ENCODE peak calls at places on chromosomes 12 and 14, in six cellular contexts. X is psoas muscle; W is kidney; N is CD8-positive, alpha-beta T cell; T is breast epithelium; V is lower leg skin. K is an unnamed sample.

GRCh38 chr12:124457287-124458219 is 109.9 kb downstream of the NCOR2 start:
- DNase-seq in N (peak; percentile 57), X (peak; percentile 82), T (no peak), V (peak; percentile 89), W (peak; percentile 90), K (no peak)

GRCh38 chr12:94404854-94405253 is 54.8 kb downstream of the CEP83 start:
- DNase-seq in X (no peak), T (no peak), N (no peak), V (no peak), W (no peak), K (no peak)

GRCh38 chr14:91041450-91041849 is 19.0 kb downstream of the RPS6KA5 start:
- DNase-seq in N (no peak), W (no peak), X (no peak), T (no peak), V (no peak), K (no peak)

GRCh38 chr14:56534656-56535055 is 44.9 kb upstream of the TMEM260 start:
- DNase-seq in T (no peak), N (no peak), V (no peak), X (no peak), W (no peak), K (no peak)

GRCh38 chr14:92954933-92955332 is 32.0 kb downstream of the CHGA start:
- DNase-seq in T (no peak), V (no peak), N (no peak), W (peak; percentile 25), X (no peak), K (no peak)

GRCh38 chr12:109958374-109958773 is 37.8 kb downstream of the GIT2 start:
- DNase-seq in X (no peak), N (no peak), V (no peak), W (no peak), T (no peak), K (no peak)

GRCh38 chr12:53253298-53253697 is 14.8 kb upstream of the ESPL1 start:
- DNase-seq in X (no peak), W (no peak), N (no peak), T (no peak), V (no peak), K (no peak)

GRCh38 chr12:72509893-72510292 is 237.7 kb downstream of the TRHDE start:
- DNase-seq in X (no peak), T (no peak), W (no peak), N (no peak), V (no peak), K (no peak)

GRCh38 chr12:112978163-112979081 is at the start of gene OAS2:
- DNase-seq in X (peak; percentile 39), W (peak; percentile 79), V (peak; percentile 60), T (peak; percentile 60), N (peak; percentile 65), K (no peak)

GRCh38 chr14:79608426-79608825 is 602.9 kb downstream of the DIO2 start:
- DNase-seq in N (no peak), X (no peak), T (no peak), V (no peak), W (no peak), K (no peak)

GRCh38 chr14:27184371-27184901 is 586.6 kb upstream of the NOVA1 start:
- DNase-seq in N (no peak), V (no peak), X (no peak), T (no peak), W (no peak), K (no peak)
- H3K4me3 ChIP-seq in N (no peak overlapping the region), V (no peak overlapping the region), X (no peak overlapping the region), T (no peak overlapping the region), W (no peak overlapping the region), K (no peak overlapping the region)

DNA sequence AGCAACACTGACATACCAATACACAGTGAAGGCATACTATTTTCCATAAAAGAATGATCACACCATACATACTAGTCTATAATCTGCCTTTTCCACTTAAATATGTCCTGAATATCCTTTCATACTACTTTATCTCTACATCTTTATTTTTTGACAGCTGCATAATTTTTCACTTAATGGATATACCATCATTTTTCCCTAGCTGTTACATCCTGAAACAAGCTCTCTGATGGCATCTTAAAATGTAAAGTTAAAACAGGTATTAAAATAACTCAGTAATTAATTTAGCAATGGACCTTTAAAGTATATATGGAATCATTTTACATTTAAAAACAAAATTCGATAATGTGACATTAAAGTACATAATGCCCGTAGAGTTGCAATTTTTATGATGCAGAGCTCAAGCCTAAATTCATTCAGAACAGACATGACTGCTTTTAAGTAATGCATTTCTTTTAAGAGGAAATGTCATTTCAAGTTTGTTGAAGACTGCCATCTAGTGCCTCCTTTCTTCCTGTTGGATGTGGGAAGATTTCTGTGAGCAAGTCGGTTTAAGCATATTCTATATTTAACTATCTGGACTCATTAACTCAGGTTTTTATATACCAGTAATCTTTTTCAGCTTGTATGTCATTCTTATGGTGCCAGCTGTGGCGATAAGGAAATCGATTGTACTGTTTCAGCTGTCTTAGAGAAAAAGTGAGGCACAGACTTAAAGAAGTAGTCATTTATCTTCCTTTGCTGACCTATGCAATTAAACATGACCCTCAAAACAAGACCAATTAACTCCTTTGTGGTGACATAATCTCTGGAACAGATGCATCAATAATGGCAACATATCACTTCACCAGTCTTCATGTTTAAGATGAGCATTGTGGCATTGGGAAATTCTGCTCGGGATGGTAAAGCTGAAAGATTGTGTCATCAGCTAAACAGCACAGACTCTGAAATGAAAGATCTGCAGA is 20.3 kb downstream of the PRICKLE1 start:
- DNase-seq in T (no peak), W (no peak), V (no peak), X (no peak), N (no peak), K (no peak)
- TF ChIP-seq CTCF in T (no peak), W (peak; percentile 65), V (no peak), X (peak; percentile 60), N (no peak), K (peak; percentile 50)

DNA sequence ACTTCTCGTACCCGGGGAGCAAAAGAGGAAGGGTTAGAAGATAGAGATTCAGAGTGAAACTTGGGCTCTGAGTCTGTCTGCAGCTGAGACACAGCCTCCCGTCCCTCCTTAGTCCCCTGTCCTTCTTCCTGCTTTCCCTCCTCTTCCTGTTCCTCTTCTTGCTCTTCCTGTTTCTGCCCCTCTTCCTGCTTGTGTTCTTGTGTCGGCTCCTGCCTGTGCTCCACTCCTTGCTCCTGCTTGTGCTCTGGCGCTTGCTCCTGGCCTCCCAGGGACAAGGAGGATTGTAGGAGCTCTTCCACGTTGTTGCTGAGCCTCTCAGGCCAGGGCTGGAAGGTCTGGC is 3.0 kb downstream of the ACRBP start:
- DNase-seq in X (no peak), V (no peak), T (no peak), N (no peak), W (no peak), K (no peak)
- H3K4me3 ChIP-seq in X (no peak overlapping the region), V (no peak overlapping the region), T (no peak overlapping the region), N (no peak overlapping the region), W (no peak overlapping the region), K (no peak overlapping the region)

DNA sequence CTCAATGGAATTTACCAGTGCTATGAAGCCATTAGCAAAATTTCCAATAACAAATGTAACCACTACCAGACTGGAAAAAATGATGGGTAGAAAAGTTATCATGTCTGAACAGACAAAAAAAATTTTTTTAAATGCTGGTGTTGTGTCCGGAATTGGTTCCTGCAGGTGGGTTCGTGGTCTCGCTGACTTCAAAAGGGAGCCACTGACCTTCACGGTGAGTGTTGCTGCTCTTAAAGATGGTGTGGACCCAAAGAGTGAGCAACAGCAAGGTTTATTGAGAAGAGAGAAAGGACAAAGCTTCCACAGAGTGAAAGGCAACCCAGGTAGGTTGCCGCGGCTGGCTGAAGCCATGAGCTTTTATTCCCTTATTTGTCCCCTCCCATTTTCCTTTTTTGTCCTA is at the start of gene TAS2R43:
- DNase-seq in X (no peak), V (no peak), W (no peak), N (no peak), T (no peak), K (no peak)
- TF ChIP-seq CTCF in X (no peak), V (no peak), W (no peak), N (no peak), T (no peak), K (no peak)

DNA sequence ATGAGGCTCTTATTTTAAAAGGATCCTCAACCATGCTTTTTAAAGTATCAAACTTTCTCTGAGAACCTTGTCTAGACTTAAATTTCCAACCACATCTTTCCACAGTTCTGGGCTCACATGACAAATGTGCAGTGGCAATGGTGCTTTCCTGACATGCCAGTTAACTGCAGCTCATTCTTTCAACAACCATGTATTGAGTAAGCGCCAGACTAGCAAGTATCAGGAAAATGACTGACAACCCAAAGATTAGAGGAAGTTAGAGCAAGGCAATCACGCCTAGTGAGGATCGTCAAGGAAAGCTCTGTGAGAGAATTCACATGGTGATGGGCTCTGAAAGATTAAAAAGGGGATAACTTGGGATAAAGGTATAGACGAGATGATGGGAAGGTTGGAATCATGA is 35.8 kb downstream of the FLVCR2 start:
- DNase-seq in X (no peak), W (no peak), N (no peak), V (no peak), T (no peak), K (no peak)
- H3K4me3 ChIP-seq in X (no peak overlapping the region), W (no peak overlapping the region), N (no peak overlapping the region), V (no peak overlapping the region), T (no peak overlapping the region), K (no peak overlapping the region)

DNA sequence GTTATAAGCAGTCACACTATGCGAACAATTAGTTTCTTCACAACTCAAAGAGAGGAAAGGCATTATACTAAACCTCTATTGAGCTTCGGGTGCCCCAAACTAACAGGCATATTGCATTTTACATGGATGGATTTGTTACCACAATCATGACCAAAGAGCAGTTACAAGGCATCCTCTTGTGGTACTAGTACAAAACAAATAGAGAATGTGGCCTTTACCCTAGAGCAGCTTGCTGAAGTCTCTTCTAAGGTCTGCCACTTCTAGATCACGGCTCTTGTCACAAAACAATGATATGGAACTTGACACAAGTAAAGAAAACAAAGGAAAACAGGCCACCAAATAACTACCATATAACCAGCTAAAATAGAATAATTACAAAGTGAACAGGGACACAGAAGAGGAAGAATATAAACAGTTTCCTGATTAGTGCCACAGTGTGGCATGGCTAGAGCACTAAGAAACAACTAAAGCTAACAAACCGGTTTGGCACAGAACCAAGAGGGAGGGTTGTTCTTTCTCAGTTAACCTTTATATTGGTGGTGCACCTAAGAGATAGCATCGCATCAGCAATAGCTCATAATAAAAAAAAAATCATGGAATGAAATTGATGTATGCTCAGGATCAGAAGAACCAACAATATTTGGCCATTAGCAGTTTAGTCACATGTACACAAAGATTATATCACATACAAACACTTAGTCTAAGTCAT is 209.7 kb upstream of the ATP2B1 start:
- DNase-seq in T (no peak), N (no peak), W (no peak), X (no peak), V (no peak), K (no peak)
- TF ChIP-seq CTCF in T (no peak), N (no peak), W (no peak), X (no peak), V (no peak), K (no peak)

DNA sequence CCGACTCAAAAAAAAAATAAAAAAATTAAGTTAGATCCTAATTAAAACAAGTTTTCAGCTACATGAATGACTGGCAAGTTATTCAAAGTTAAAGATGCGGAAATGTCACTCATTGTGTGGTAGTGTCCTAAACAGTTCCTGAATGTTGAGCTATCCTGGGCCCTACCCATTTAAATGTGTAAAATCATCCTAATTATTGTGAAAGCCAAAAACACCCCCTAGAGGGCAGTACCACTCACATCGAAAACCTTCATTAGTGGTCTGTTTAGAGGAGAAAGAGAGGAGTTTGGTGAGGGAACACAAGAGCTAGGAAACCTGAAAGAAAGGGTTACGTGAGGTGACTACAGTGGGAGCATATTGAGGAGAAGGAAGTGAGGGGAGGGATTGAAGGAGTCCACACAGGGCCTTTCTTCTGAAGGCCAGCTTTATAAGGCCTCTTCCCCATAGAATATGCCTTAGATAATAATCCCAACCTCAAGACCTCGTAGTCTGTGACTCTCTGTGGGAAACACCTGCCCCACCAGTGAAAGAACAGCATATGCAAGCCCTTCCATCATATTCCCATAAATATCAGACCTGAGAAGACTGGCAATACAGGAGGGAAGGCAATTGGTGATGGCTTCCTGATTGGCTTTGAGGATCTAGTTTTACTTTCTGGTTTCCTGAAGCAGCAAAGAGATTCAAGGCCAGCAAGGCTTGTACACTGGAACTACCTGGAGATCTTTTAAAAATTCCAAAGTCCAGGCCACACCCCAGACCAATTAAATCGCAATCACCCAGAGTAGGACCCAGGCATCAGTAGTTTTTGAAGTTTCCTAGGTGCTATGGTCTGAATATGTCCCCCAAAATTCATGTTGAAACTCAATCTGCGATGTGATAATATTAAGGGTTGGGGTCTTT is 2.7 kb upstream of the TEP1 start:
- DNase-seq in V (peak; percentile 40), X (no peak), N (peak; percentile 39), W (no peak), T (no peak), K (peak; percentile 39)
- H3K4me3 ChIP-seq in V (no peak overlapping the region), X (no peak overlapping the region), N (no peak overlapping the region), W (no peak overlapping the region), T (no peak overlapping the region), K (no peak overlapping the region)